ENCODE peak calls at places on chromosome 15, in eight cellular contexts. E, K, B, C, X, V, Z and D are unnamed samples.

GRCh38 chr15:72033285-72033684 is 84.7 kb downstream of the MYO9A start:
- DNase-seq in E (no peak), K (no peak), B (no peak), C (no peak), X (no peak), V (no peak), Z (no peak), D (no peak)

GRCh38 chr15:58441376-58442070 is 9.7 kb downstream of the LIPC start:
- DNase-seq in E (no peak), K (no peak), B (peak), C (no peak), X (no peak), V (no peak), Z (no peak), D (no peak)

GRCh38 chr15:89673162-89673506 is 6.0 kb downstream of the PLIN1 start:
- DNase-seq in E (peak), K (peak), B (peak), C (peak), X (peak), V (no peak), Z (peak), D (peak)

GRCh38 chr15:38555686-38556334 is 8.8 kb downstream of the RASGRP1 start:
- DNase-seq in E (no peak), K (no peak), B (no peak), C (no peak), X (no peak), V (no peak), Z (no peak), D (no peak)

GRCh38 chr15:70062321-70062956 is 35.3 kb downstream of the TLE3 start:
- DNase-seq in E (no peak), K (no peak), B (peak), C (no peak), X (no peak), V (no peak), Z (no peak), D (no peak)

GRCh38 chr15:24772709-24773373 is 97.3 kb downstream of the NPAP1 start:
- DNase-seq in E (no peak), K (peak), B (peak), C (no peak), X (peak), V (no peak), Z (peak), D (no peak)

GRCh38 chr15:34665498-34666116 is 82.2 kb upstream of the GOLGA8B start:
- DNase-seq in E (no peak), K (no peak), B (no peak), C (no peak), X (no peak), V (no peak), Z (no peak), D (no peak)

GRCh38 chr15:89785064-89785770 is 9.1 kb downstream of the MESP2 start:
- DNase-seq in E (peak), K (no peak), B (no peak), C (no peak), X (peak), V (no peak), Z (no peak), D (no peak)

GRCh38 chr15:97902140-97902780 is 58.2 kb upstream of the ARRDC4 start:
- DNase-seq in E (no peak), K (no peak), B (no peak), C (no peak), X (no peak), V (no peak), Z (no peak), D (no peak)

GRCh38 chr15:33729648-33730047 is 238.6 kb upstream of the CHRM5 start:
- DNase-seq in E (peak), K (no peak), B (peak), C (peak), X (peak), V (no peak), Z (no peak), D (no peak)

GRCh38 chr15:60091150-60091549 is 87.0 kb downstream of the FOXB1 start:
- DNase-seq in E (peak), K (no peak), B (no peak), C (no peak), X (peak), V (no peak), Z (no peak), D (no peak)

GRCh38 chr15:31333119-31333518 is 6.5 kb downstream of the KLF13 start:
- DNase-seq in E (no peak), K (no peak), B (no peak), C (no peak), X (no peak), V (no peak), Z (no peak), D (no peak)

GRCh38 chr15:70088887-70089691 is 8.6 kb downstream of the TLE3 start:
- DNase-seq in E (no peak), K (no peak), B (no peak), C (no peak), X (no peak), V (no peak), Z (no peak), D (no peak)

GRCh38 chr15:87129916-87130315 is 1050.2 kb downstream of the AGBL1 start:
- DNase-seq in E (no peak), K (no peak), B (no peak), C (no peak), X (no peak), V (no peak), Z (no peak), D (no peak)

GRCh38 chr15:32867313-32867626 is 149.5 kb downstream of the GREM1 start:
- DNase-seq in E (peak), K (no peak), B (no peak), C (peak), X (no peak), V (no peak), Z (no peak), D (peak)

GRCh38 chr15:70036585-70037343 is 61.0 kb downstream of the TLE3 start:
- DNase-seq in E (no peak), K (no peak), B (no peak), C (no peak), X (no peak), V (peak), Z (peak), D (peak)

GRCh38 chr15:68380456-68380855 is 51.5 kb downstream of the ITGA11 start:
- DNase-seq in E (no peak), K (peak), B (no peak), C (no peak), X (no peak), V (no peak), Z (no peak), D (no peak)

GRCh38 chr15:83764201-83764839 is 110.4 kb downstream of the ADAMTSL3 start:
- DNase-seq in E (no peak), K (no peak), B (no peak), C (no peak), X (no peak), V (no peak), Z (no peak), D (no peak)

GRCh38 chr15:19899021-19899824 is 642.4 kb downstream of the GOLGA6L6 start:
- DNase-seq in E (no peak), K (no peak), B (no peak), C (no peak), X (no peak), V (no peak), Z (no peak), D (no peak)

GRCh38 chr15:29568840-29569532 is 253.3 kb downstream of the TJP1 start:
- DNase-seq in E (peak), K (no peak), B (no peak), C (peak), X (peak), V (no peak), Z (no peak), D (peak)
- TF ChIP-seq CTCF in E (peak), K (peak), B (no peak), C (peak), X (peak), V (no peak), Z (no peak), D (no peak)

DNA sequence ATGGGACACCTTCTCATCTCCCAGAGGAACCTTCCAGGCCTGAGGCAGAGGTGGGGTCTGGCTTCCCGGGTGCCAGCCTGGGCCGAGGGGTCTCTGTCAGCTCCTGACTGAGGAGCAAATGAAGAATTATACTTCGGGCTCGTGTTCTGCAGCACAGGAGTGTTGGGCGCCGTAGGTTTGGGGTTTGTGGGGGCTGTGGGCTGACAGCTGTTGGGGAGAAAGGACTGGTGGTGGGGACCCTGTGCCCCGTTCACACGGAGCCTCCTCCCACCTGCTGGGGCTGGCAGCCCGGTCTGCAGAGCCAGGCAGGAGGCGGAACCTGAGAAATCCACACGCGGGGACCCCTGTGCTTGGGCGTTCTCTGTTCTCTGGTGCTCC is 59.7 kb downstream of the ADAMTS7 start:
- DNase-seq in E (no peak), K (no peak), B (no peak), C (no peak), X (no peak), V (no peak), Z (no peak), D (no peak)
- TF ChIP-seq MAX in E (no peak), K (no peak), B (no peak), C (no peak), X (no peak), V (no peak), Z (no peak), D (no peak)

GRCh38 chr15:49094923-49095322 is 48.7 kb upstream of the SECISBP2L start:
- DNase-seq in E (no peak), K (no peak), B (no peak), C (no peak), X (no peak), V (no peak), Z (no peak), D (no peak)
- TF ChIP-seq POLR2A in E (no peak), K (no peak), B (no peak), C (no peak), X (no peak), V (no peak), Z (no peak), D (no peak)

GRCh38 chr15:96353378-96353930 is 23.0 kb downstream of the NR2F2 start:
- DNase-seq in E (no peak), K (no peak), B (no peak), C (no peak), X (no peak), V (no peak), Z (no peak), D (no peak)

GRCh38 chr15:96353931-96354730 is 23.6 kb downstream of the NR2F2 start:
- DNase-seq in E (no peak), K (peak), B (peak), C (no peak), X (no peak), V (no peak), Z (peak), D (peak)

GRCh38 chr15:96355561-96356129 is 25.1 kb downstream of the NR2F2 start:
- DNase-seq in E (no peak), K (no peak), B (peak), C (no peak), X (no peak), V (no peak), Z (no peak), D (no peak)

GRCh38 chr15:96356494-96357455 is 26.3 kb downstream of the NR2F2 start:
- DNase-seq in E (peak), K (peak), B (peak), C (peak), X (peak), V (peak), Z (peak), D (peak)

DNA sequence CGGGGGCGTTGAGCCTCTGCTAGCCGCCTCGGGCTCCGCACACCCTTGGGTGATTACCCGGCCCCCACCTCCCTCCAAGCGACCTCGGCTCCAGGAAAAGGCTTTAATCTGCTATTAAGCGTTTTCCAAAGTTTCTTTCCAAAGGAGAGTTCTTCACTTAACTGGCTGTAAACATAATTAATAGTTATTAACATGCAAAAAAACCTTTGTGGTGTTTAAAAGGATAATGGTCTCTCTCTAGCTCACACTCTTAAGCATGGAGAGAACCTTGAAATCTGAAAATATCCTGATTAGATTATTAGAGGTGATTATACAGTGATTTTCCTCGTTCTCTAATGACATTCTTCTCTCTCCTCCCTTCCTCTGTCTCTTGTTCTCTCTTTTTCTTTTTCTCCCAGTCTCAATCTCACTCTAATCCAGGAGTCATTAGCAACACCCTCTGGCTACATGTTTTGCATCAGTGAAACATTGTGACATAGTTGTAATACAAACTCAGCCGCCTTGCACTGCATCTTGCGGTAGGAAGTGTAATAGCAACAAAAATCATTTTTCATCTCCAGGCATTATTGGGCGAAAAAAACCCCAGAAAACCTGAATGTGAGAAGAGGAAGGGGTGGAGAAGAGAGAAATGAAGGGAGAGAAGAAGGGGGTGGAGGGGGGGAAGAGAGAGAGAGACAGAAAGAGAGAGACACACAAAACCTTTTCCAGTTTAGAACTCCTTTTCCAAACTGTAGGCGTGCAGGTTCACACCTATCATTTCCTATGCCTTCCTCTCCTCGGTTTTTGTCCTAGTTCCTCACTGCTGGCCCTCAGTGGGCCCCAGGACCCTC is 24.4 kb downstream of the NR2F2 start:
- DNase-seq in E (peak), K (no peak), B (peak), C (no peak), X (peak), V (no peak), Z (no peak), D (peak)
- TF ChIP-seq CTCF in E (peak), K (no peak), B (no peak), C (no peak), X (peak), V (peak), Z (no peak), D (peak)

GRCh38 chr15:50112488-50113186 is 6.4 kb downstream of the ATP8B4 start:
- DNase-seq in E (no peak), K (no peak), B (no peak), C (no peak), X (no peak), V (no peak), Z (no peak), D (peak)
- TF ChIP-seq MAX in E (no peak), K (no peak), B (no peak), C (no peak), X (no peak), V (no peak), Z (no peak), D (no peak)

GRCh38 chr15:65183847-65184159 is 1.3 kb downstream of the CLPX start:
- DNase-seq in E (no peak), K (no peak), B (peak), C (no peak), X (no peak), V (no peak), Z (peak), D (no peak)

GRCh38 chr15:65184305-65184943 is 718 bp downstream of the CLPX start:
- DNase-seq in E (peak), K (peak), B (peak), C (no peak), X (peak), V (no peak), Z (peak), D (peak)

GRCh38 chr15:65182538-65182937 is 2.6 kb downstream of the CLPX start:
- DNase-seq in E (no peak), K (no peak), B (no peak), C (no peak), X (no peak), V (no peak), Z (no peak), D (no peak)

GRCh38 chr15:65189102-65189740 is 4.1 kb upstream of the CLPX start:
- DNase-seq in E (peak), K (peak), B (peak), C (peak), X (peak), V (no peak), Z (peak), D (peak)

GRCh38 chr15:65184944-65185717 is at the start of gene CLPX:
- DNase-seq in E (peak), K (peak), B (peak), C (peak), X (peak), V (peak), Z (peak), D (peak)
- TF ChIP-seq POLR2A in E (peak), K (peak), B (peak), C (peak), X (peak), V (peak), Z (peak), D (peak)

DNA sequence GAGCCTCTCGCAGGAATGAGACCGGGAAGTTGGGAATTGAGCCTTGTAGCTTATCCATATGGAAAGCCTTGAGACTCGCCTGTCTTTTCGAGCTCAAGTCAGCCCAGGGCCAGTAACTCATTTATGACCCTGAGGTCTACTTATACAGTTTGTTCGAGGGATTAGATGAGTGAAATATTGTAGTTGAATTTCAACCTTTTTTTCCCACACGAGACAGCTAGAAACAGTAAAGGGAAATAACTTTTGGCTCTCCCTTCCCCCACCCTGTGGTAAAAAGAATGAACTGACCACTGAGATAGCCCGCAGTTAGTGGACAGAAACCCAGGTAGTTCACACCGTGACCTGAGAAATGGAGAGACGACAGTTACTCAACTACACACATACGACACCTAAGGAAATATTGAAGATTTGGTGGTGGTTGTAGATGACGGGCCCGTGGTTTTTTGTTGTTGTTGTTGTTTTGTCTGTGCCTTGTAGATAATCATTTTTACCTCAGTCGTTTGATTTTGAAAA is 837 bp downstream of the EIF3J start:
- DNase-seq in E (peak), K (no peak), B (no peak), C (no peak), X (peak), V (no peak), Z (peak), D (peak)
- TF ChIP-seq CTCF in E (no peak), K (no peak), B (no peak), C (no peak), X (no peak), V (no peak), Z (peak), D (no peak)

GRCh38 chr15:77020348-77021087 is 25.6 kb downstream of the PSTPIP1 start:
- DNase-seq in E (no peak), K (no peak), B (no peak), C (no peak), X (no peak), V (no peak), Z (no peak), D (no peak)
- TF ChIP-seq MAX in E (no peak), K (no peak), B (no peak), C (no peak), X (no peak), V (no peak), Z (no peak), D (no peak)